ENCODE peak calls at places on chromosome 10, in eight cellular contexts. R is GM23248; C is AG04450; L is esophagus squamous epithelium; Z is HCT116; A is fibroblast of lung; Y is CD8-positive, alpha-beta memory T cell; P is tibial nerve. G is an unnamed sample.

GRCh38 chr10:93436577-93436976 is 45.6 kb downstream of the MYOF start:
- DNase-seq in C (peak; percentile 84), Z (no peak), L (no peak), R (peak; percentile 97), A (peak; percentile 99), Y (no peak), P (peak; percentile 69), G (peak; percentile 60)

GRCh38 chr10:124299726-124300125 is 119.0 kb downstream of the OAT start:
- DNase-seq in L (no peak), Z (no peak), R (no peak), P (no peak), A (no peak), C (no peak), Y (no peak), G (no peak)

GRCh38 chr10:118253397-118253796 is 88.7 kb downstream of the FAM204A start:
- DNase-seq in Y (no peak), R (no peak), L (no peak), C (no peak), A (no peak), Z (no peak), P (no peak), G (no peak)

GRCh38 chr10:74598891-74599566 is 227.4 kb upstream of the KAT6B start:
- DNase-seq in Y (no peak), C (no peak), A (peak; percentile 68), R (peak; percentile 40), Z (no peak), P (no peak), L (no peak), G (peak; percentile 6)

GRCh38 chr10:78764846-78765430 is 303.8 kb upstream of the ZMIZ1 start:
- DNase-seq in P (no peak), L (no peak), A (no peak), R (no peak), Y (no peak), Z (no peak), C (no peak), G (peak; percentile 30)

GRCh38 chr10:96670786-96671185 is 49.5 kb downstream of the PIK3AP1 start:
- DNase-seq in Y (no peak), P (no peak), Z (no peak), L (no peak), A (no peak), R (no peak), C (no peak), G (no peak)

GRCh38 chr10:26480909-26481703 is 43.0 kb downstream of the APBB1IP start:
- DNase-seq in R (no peak), Z (no peak), A (no peak), L (no peak), C (no peak), Y (no peak), P (peak; percentile 27), G (no peak)

GRCh38 chr10:90930070-90930837 is 9.4 kb upstream of the ANKRD1 start:
- DNase-seq in Y (no peak), A (peak; percentile 81), C (peak; percentile 42), R (peak; percentile 67), L (no peak), P (no peak), Z (no peak), G (peak; percentile 50)

GRCh38 chr10:95333997-95334792 is 43.4 kb upstream of the PDLIM1 start:
- DNase-seq in R (peak; percentile 92), P (peak; percentile 46), L (peak; percentile 19), C (peak; percentile 66), Z (no peak), Y (no peak), A (peak; percentile 91), G (peak; percentile 86)

GRCh38 chr10:100669616-100670015 is 75.8 kb upstream of the PAX2 start:
- DNase-seq in Z (no peak), A (no peak), C (no peak), Y (no peak), P (no peak), L (no peak), R (no peak), G (no peak)
- H3K27me3 ChIP-seq in Z (peaks cover 22% of the 10 kb centered on the region), A (peaks cover 28% of the 10 kb centered on the region), C (peaks cover 49% of the 10 kb centered on the region), Y (peaks cover 43% of the 10 kb centered on the region), P (no peaks in the 10 kb centered on the region), L (peaks cover 5% of the 10 kb centered on the region), R (peaks cover 73% of the 10 kb centered on the region), G (peaks cover 57% of the 10 kb centered on the region)

DNA sequence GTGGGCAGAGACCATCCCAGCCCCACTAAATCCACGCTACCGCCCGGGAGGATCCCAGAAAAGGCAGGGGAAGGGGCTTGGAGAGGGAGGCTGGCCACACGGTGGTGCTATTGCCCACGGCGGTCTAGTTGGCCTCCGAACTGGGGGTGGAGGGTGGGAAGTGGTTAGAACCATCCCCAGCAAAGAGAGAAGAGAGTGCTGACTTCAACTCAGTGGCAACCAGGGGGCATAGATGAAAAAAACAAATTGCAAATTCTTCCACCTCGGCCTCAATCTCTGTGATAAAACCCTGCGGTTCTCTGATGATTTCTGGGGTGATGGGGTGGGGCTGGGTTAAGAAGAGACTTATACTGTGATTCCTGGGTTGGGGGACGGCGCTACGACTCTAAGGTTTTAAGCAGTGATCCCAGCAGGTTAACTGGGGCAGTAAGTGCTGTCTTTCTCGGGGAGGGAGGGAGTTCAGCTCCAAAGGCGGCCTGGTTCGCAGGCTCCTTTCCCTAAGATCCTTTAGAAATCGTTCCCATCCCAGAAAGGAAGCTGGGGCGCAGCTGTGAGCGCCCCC is 154.5 kb upstream of the LYZL2 start:
- DNase-seq in C (peak; percentile 81), A (peak; percentile 93), Y (peak; percentile 74), Z (peak; percentile 19), L (no peak), R (peak; percentile 91), P (peak; percentile 84), G (peak; percentile 97)
- H3K4me3 ChIP-seq in C (no peak overlapping the region), A (no peak overlapping the region), Y (peak overlapping the region; percentile 77), Z (no peak overlapping the region), L (peak overlapping the region; percentile 70), R (peak overlapping the region; percentile 84), P (peak overlapping the region; percentile 67), G (peak overlapping the region; percentile 90)

GRCh38 chr10:132180736-132181135 is 6.0 kb upstream of the DPYSL4 start:
- DNase-seq in Y (no peak), C (no peak), A (no peak), R (no peak), L (no peak), P (no peak), Z (no peak), G (no peak)
- H3K27me3 ChIP-seq in Y (peaks cover 6% of the 10 kb centered on the region), C (peaks cover 22% of the 10 kb centered on the region), A (peaks cover 8% of the 10 kb centered on the region), R (peaks cover 18% of the 10 kb centered on the region), L (peaks cover 8% of the 10 kb centered on the region), P (no peaks in the 10 kb centered on the region), Z (peaks cover 10% of the 10 kb centered on the region), G (peaks cover 35% of the 10 kb centered on the region)

GRCh38 chr10:35580421-35580770 is 24.7 kb upstream of the GJD4 start:
- DNase-seq in L (no peak), P (no peak), Y (no peak), C (no peak), A (no peak), R (no peak), Z (no peak), G (no peak)

GRCh38 chr10:35584946-35585345 is 20.2 kb upstream of the GJD4 start:
- DNase-seq in L (no peak), Z (no peak), A (no peak), C (no peak), Y (no peak), R (no peak), P (no peak), G (no peak)

GRCh38 chr10:35588836-35589235 is 16.3 kb upstream of the GJD4 start:
- DNase-seq in C (no peak), Y (no peak), Z (no peak), A (no peak), L (no peak), P (no peak), R (no peak), G (no peak)

GRCh38 chr10:35585356-35585755 is 19.8 kb upstream of the GJD4 start:
- DNase-seq in R (no peak), L (no peak), Z (no peak), Y (no peak), C (no peak), A (no peak), P (no peak), G (no peak)

DNA sequence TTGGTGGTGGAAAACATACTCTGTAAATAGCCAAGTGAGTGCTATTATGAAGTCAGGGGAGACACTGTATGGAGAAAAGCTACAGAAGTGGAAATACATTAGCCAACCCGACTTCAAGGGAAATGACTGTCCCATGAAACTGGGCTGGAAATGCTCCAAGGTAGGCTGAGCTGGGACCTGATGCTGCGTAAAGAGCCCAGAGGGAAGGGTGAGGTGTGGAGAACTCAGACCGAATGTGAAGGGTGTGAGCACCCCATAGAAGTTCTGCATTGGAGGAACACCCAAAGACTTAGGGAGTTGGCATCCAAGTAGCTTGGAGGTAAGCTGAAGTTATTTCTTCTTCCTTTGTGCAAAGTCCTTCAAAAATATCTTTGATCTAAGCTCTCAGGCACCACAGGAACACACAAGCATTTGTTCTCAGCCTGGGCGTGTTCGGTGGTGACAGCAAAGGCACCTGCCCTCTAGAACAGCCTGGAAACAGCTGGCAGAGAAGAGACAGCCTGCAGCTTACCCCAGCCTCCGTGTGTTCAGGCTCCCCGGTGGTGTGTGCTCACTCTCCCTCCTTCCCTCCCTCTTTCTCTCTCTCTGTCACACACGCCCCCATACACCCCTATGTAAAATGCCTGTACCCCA is 19.1 kb upstream of the GJD4 start:
- DNase-seq in Y (no peak), A (no peak), Z (no peak), C (no peak), R (no peak), L (no peak), P (no peak), G (no peak)
- H3K4me3 ChIP-seq in Y (no peak overlapping the region), A (no peak overlapping the region), Z (no peak overlapping the region), C (no peak overlapping the region), R (no peak overlapping the region), L (no peak overlapping the region), P (no peak overlapping the region), G (no peak overlapping the region)